ENCODE peak calls at places on chromosomes 5 and 9, in six cellular contexts. K is fibroblast of the conjunctiva; B is activated CD4-positive, alpha-beta memory T cell treated with anti-CD3 and anti-CD28 coated beads for 36 hours; N is mucosa of gallbladder; J is OCI-M1; S is globus pallidus. G is an unnamed sample.

GRCh38 chr5:77560677-77561263 is 68.7 kb upstream of the WDR41 start:
- DNase-seq in K (peak; percentile 35), B (no peak), N (no peak), J (peak; percentile 86), S (peak; percentile 51), G (peak; percentile 40)

GRCh38 chr5:139190125-139190524 is 8.0 kb downstream of the SIL1 start:
- DNase-seq in K (peak; percentile 35), B (no peak), N (no peak), J (no peak), S (no peak), G (no peak)

GRCh38 chr5:72452515-72453259 is 54.5 kb downstream of the ZNF366 start:
- DNase-seq in K (peak; percentile 94), B (no peak), N (peak; percentile 83), J (no peak), S (peak; percentile 11), G (no peak)

GRCh38 chr9:80522465-80522864 is 950.7 kb downstream of the TLE4 start:
- DNase-seq in K (no peak), B (no peak), N (no peak), J (no peak), S (no peak), G (no peak)

GRCh38 chr5:169706758-169707450 is 69.8 kb downstream of the DOCK2 start:
- DNase-seq in K (no peak), B (no peak), N (no peak), J (no peak), S (no peak), G (no peak)

GRCh38 chr5:88672644-88673493 is 210.1 kb downstream of the MEF2C start:
- DNase-seq in K (no peak), B (no peak), N (no peak), J (no peak), S (peak; percentile 98), G (no peak)

GRCh38 chr5:36982146-36982545 is 105.6 kb downstream of the NIPBL start:
- DNase-seq in K (no peak), B (no peak), N (no peak), J (no peak), S (no peak), G (no peak)

GRCh38 chr9:134215395-134215708 is 51.0 kb upstream of the RNU6ATAC start:
- DNase-seq in K (no peak), B (no peak), N (no peak), J (no peak), S (no peak), G (no peak)

GRCh38 chr5:130295235-130295634 is 391.0 kb downstream of the CHSY3 start:
- DNase-seq in K (no peak), B (no peak), N (no peak), J (no peak), S (no peak), G (no peak)

GRCh38 chr5:132000677-132001453 is 10.6 kb downstream of the ACSL6 start:
- DNase-seq in K (no peak), B (peak; percentile 52), N (no peak), J (no peak), S (no peak), G (no peak)

GRCh38 chr9:81456431-81456970 is 232.8 kb downstream of the TLE1 start:
- DNase-seq in K (no peak), B (no peak), N (no peak), J (no peak), S (no peak), G (no peak)